ENCODE peak calls at places on chromosomes 3 and 15, in five cellular contexts. A is GM23248, O is lower lobe of right lung, N is adrenal gland, Q is BE2C. V is an unnamed sample. For H3K9me3, H3K27me3 and H3K4me1, the result is how much of the 10 kb centered on the place peaks cover.

GRCh38 chr3:168591587-168591986 is 495.9 kb upstream of the GOLIM4 start:
- DNase-seq in A (no peak), O (no peak), N (no peak), Q (no peak), V (no peak)

GRCh38 chr3:42802876-42803799 is 1.2 kb downstream of the HIGD1A start:
- DNase-seq in A (peak), O (no peak), N (peak), Q (peak), V (no peak)

GRCh38 chr3:196135693-196136639 is 54.1 kb upstream of the TFRC start:
- DNase-seq in A (no peak), O (peak), N (no peak), Q (peak), V (no peak)

GRCh38 chr3:190101320-190102117 is 19.2 kb downstream of the P3H2 start:
- DNase-seq in A (peak), O (no peak), N (no peak), Q (no peak), V (no peak)

GRCh38 chr3:105093371-105093770 is 273.3 kb upstream of the ALCAM start:
- DNase-seq in A (no peak), O (no peak), N (no peak), Q (no peak), V (no peak)

GRCh38 chr15:84666373-84666772 is 8.4 kb upstream of the NMB start:
- DNase-seq in A (peak), O (no peak), N (no peak), Q (no peak), V (no peak)

GRCh38 chr3:191961036-191961435 is 500.1 kb downstream of the PYDC2 start:
- DNase-seq in A (no peak), O (no peak), N (no peak), Q (no peak), V (no peak)

GRCh38 chr3:136250862-136251460 is 821 bp downstream of the PCCB start:
- DNase-seq in A (peak), O (peak), N (peak), Q (peak), V (peak)

GRCh38 chr15:81308260-81308659 is 15.7 kb downstream of the STARD5 start:
- DNase-seq in A (peak), O (no peak), N (no peak), Q (no peak), V (no peak)

GRCh38 chr3:110164632-110165240 is 827.4 kb upstream of the DPPA4 start:
- DNase-seq in A (no peak), O (no peak), N (no peak), Q (no peak), V (no peak)

GRCh38 chr3:141905129-141905528 is 28.7 kb downstream of the ATP1B3 start:
- DNase-seq in A (peak), O (no peak), N (no peak), Q (no peak), V (peak)

GRCh38 chr15:60591491-60592385 is 112.8 kb upstream of the ICE2 start:
- DNase-seq in A (peak), O (peak), N (peak), Q (peak), V (peak)

GRCh38 chr3:138782748-138783147 is 52.0 kb downstream of the PIK3CB start:
- DNase-seq in A (no peak), O (no peak), N (no peak), Q (no peak), V (no peak)

GRCh38 chr3:33089515-33089914 is 7.4 kb downstream of the GLB1 start:
- DNase-seq in A (no peak), O (no peak), N (no peak), Q (no peak), V (no peak)

GRCh38 chr15:73906346-73907017 is 19.8 kb upstream of the LOXL1 start:
- DNase-seq in A (peak), O (peak), N (no peak), Q (no peak), V (peak)

GRCh38 chr3:172065534-172065933 is 26.2 kb downstream of the FNDC3B start:
- DNase-seq in A (peak), O (no peak), N (peak), Q (peak), V (peak)

GRCh38 chr3:172068977-172069376 is 29.6 kb downstream of the FNDC3B start:
- DNase-seq in A (no peak), O (no peak), N (no peak), Q (no peak), V (no peak)

GRCh38 chr3:172065967-172066762 is 26.8 kb downstream of the FNDC3B start:
- DNase-seq in A (peak), O (no peak), N (no peak), Q (no peak), V (no peak)

GRCh38 chr3:172067837-172068440 is 28.6 kb downstream of the FNDC3B start:
- DNase-seq in A (no peak), O (no peak), N (no peak), Q (no peak), V (no peak)

GRCh38 chr3:172066880-172067778 is 27.8 kb downstream of the FNDC3B start:
- DNase-seq in A (no peak), O (no peak), N (no peak), Q (no peak), V (no peak)
- H3K9me3 ChIP-seq in A (under half), O (under half), N (under half), Q (under half), V (under half)

GRCh38 chr3:132230156-132231000 is 86.8 kb upstream of the ACP3 start:
- DNase-seq in A (no peak), O (no peak), N (no peak), Q (no peak), V (no peak)

GRCh38 chr3:132228923-132229322 is 88.3 kb upstream of the ACP3 start:
- DNase-seq in A (peak), O (no peak), N (no peak), Q (peak), V (no peak)

GRCh38 chr3:132229641-132230040 is 87.6 kb upstream of the ACP3 start:
- DNase-seq in A (no peak), O (no peak), N (no peak), Q (no peak), V (no peak)

GRCh38 chr3:132231633-132232032 is 85.6 kb upstream of the ACP3 start:
- DNase-seq in A (peak), O (no peak), N (no peak), Q (peak), V (peak)

DNA sequence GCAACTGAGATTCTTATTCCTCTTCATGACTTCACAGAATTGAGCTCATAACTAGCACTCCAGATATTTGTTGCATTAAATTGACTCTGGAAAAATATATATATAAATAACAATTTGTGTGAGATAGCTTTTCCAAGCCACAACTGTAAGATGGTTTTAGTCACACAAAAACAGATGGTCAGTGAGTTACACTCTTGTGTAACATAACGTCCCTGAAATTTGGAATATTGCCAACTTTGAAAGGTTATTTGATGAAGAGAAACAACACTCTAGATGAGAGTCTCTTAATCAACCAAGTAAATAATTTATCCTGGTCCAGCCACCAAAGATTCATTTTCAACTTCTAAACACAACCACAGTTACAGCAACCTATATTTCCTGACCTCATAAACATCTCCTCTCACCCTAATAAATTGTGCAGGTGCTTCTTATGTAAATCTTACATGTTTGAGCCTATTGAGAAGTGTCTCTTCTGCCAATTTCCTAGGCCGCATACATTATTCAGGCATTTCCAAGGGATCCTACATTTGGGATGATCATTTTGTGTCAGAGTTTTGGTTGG is 84.9 kb upstream of the ACP3 start:
- DNase-seq in A (peak), O (no peak), N (no peak), Q (no peak), V (peak)
- H3K27me3 ChIP-seq in A (under half), O (under half), N (under half), Q (under half), V (under half)

GRCh38 chr3:147407107-147407494 is 758 bp upstream of the ZIC4 start:
- DNase-seq in A (no peak), O (no peak), N (no peak), Q (no peak), V (no peak)

GRCh38 chr3:147407495-147408179 is 1.3 kb upstream of the ZIC4 start:
- DNase-seq in A (no peak), O (no peak), N (no peak), Q (no peak), V (no peak)

GRCh38 chr3:147409143-147410121 is at the start of gene ZIC1:
- DNase-seq in A (peak), O (no peak), N (no peak), Q (no peak), V (no peak)

GRCh38 chr3:147410126-147410517 is 957 bp downstream of the ZIC1 start:
- DNase-seq in A (peak), O (no peak), N (no peak), Q (no peak), V (no peak)

DNA sequence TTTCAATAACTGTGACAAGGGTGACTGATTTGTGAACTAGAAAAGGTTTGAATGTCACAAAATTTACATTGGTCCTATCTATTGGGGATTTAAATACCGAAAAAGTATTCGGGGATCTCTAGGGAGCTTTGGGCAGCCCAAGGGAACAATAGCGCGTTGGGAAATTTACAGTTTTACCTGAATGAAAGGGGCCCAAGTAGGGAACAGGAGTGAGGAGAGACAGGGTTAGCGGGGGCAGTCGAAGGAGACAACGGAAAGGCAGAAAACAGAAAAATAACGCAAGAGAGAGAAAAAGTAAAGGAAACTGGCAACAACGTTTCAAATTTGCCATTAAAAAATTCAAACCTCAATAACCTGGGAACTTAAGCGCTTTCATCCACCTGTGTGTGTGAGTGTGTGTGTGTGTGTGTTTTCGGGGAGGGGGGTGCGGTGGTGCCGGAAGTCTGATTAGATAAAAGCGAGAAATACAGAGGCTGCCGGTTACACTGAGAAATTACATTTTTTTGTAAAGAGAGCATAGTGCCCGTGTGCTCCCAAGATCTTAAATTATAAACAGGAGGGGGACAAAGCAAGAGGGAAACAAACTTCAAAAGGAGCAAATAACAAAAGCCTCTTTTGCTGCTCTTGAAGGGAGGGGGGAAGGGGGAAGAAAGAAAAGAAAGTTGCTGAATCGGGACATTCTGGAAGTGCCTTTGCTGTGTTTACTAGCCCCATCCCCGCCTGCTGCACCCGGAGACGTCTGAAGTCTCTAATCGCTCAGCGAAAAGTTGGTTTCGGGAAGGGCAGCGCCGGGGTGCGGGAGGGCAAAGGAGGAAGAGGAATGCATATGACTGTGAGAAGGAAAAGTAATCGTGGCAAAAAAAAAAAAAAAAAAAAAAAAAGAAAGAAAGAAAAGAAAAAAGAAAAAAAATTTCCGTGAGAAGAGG is 722 bp upstream of the ZIC1 start:
- DNase-seq in A (peak), O (no peak), N (no peak), Q (no peak), V (no peak)
- H3K4me1 ChIP-seq in A (under half), O (under half), N (under half), Q (under half), V (under half)

GRCh38 chr15:20349774-20350498 is 191.7 kb downstream of the GOLGA6L6 start:
- DNase-seq in A (no peak), O (peak), N (peak), Q (no peak), V (no peak)
- H3K9me3 ChIP-seq in A (under half), O (under half), N (under half), Q (under half), V (under half)

GRCh38 chr3:54122802-54123537 is 618 bp downstream of the CACNA2D3 start:
- DNase-seq in A (no peak), O (no peak), N (no peak), Q (no peak), V (no peak)

GRCh38 chr3:54122046-54122801 is at the start of gene CACNA2D3:
- DNase-seq in A (peak), O (peak), N (peak), Q (peak), V (peak)

GRCh38 chr3:54121404-54122045 is 827 bp upstream of the CACNA2D3 start:
- DNase-seq in A (no peak), O (no peak), N (no peak), Q (peak), V (peak)

GRCh38 chr3:54125317-54125716 is 3.0 kb downstream of the CACNA2D3 start:
- DNase-seq in A (no peak), O (no peak), N (no peak), Q (no peak), V (no peak)

DNA sequence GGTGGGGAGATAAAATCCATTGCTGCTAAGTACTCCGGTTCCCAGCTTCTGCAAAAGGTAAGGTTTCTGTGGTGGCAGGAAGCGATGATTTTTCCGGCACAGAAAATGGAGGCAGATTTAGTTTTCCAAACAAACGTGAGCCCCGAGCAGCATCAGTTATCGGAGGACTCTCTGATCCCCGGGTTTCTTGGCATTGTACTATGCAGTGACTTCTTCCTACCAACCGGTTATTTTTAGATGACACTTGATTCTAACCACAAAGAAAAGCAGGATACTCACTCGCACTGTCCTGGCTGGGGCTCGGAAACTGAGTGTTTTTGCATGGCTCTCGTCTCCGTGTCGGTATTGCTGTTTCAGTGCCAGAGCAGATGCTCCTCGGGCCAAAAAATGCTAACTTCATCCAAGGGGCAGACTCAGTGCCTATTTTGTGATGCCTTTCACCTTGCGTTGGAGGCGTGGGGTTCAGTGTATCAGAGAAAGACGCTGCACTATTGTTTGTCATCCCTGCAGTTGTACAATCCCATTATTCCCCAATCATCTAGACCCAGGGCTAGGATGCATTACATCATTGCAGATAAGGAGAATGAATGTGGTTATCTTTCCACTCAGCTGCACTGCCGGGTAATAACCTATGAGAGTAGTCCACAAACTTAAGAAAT is 1.3 kb downstream of the CACNA2D3 start:
- DNase-seq in A (no peak), O (no peak), N (no peak), Q (peak), V (peak)
- H3K27me3 ChIP-seq in A (under half), O (under half), N (under half), Q (under half), V (half or more)

GRCh38 chr15:57551717-57552677 is 39.7 kb upstream of the MYZAP start:
- DNase-seq in A (peak), O (no peak), N (no peak), Q (no peak), V (peak)

GRCh38 chr15:57548325-57548724 is 43.4 kb upstream of the MYZAP start:
- DNase-seq in A (no peak), O (no peak), N (no peak), Q (no peak), V (no peak)

GRCh38 chr15:57548835-57549234 is 42.9 kb upstream of the MYZAP start:
- DNase-seq in A (no peak), O (no peak), N (no peak), Q (no peak), V (no peak)

GRCh38 chr15:57550640-57551039 is 41.1 kb upstream of the MYZAP start:
- DNase-seq in A (no peak), O (peak), N (no peak), Q (no peak), V (no peak)

DNA sequence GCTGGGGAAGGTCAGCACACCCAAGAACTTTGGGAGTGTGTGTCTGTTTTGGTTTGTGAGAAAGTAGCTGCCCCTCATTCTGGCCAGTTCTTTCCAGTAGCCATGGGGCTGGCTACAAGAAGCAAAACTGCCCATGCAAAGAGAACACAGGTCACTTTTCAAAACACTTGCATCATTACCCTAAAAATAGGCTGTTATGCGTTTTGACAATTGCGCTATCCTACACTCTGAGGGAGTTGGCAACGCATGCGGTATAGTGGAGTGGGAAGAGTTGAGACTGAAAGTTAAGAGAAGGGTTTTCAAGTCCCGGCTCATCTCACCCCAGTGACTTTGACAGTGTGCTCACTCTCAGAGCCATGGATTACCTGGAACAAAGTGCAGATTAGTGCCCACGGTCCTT is 41.8 kb upstream of the MYZAP start:
- DNase-seq in A (no peak), O (no peak), N (no peak), Q (no peak), V (no peak)
- H3K4me1 ChIP-seq in A (under half), O (under half), N (under half), Q (under half), V (under half)

GRCh38 chr15:25059698-25060471 is 105.1 kb downstream of the SNRPN start:
- DNase-seq in A (no peak), O (peak), N (no peak), Q (no peak), V (no peak)
- H3K9me3 ChIP-seq in A (under half), O (half or more), N (half or more), Q (under half), V (under half)